ENCODE peak calls at places on chromosomes 5 and 9, in four cellular contexts. G, M, S and K are unnamed samples.

GRCh38 chr9:95075700-95076099 is 241.8 kb downstream of the FANCC start:
- DNase-seq in M (no peak), S (no peak), G (no peak), K (no peak)

GRCh38 chr9:134325813-134326753 is at the start of gene RXRA:
- DNase-seq in S (peak; percentile 94), G (peak; percentile 80), M (peak; percentile 77), K (no peak)

GRCh38 chr5:123752576-123752975 is 240.6 kb downstream of the CSNK1G3 start:
- DNase-seq in M (peak; percentile 70), G (peak; percentile 89), S (no peak), K (no peak)

GRCh38 chr9:116404228-116404627 is 250.6 kb downstream of the PAPPA start:
- DNase-seq in M (no peak), S (no peak), G (no peak), K (no peak)

GRCh38 chr5:170111088-170111796 is 5.5 kb downstream of the FOXI1 start:
- DNase-seq in S (no peak), G (no peak), M (no peak), K (no peak)

GRCh38 chr5:38417658-38418017 is 138.8 kb downstream of the LIFR start:
- DNase-seq in M (no peak), S (no peak), G (no peak), K (no peak)

GRCh38 chr5:151612689-151613427 is 21.7 kb upstream of the FAT2 start:
- DNase-seq in S (no peak), M (peak; percentile 100), G (peak; percentile 11), K (peak; percentile 87)

GRCh38 chr5:102886586-102886985 is 131.5 kb downstream of the PAM start:
- DNase-seq in M (no peak), S (no peak), G (peak; percentile 52), K (no peak)

GRCh38 chr5:1441166-1441865 is 3.9 kb downstream of the SLC6A3 start:
- DNase-seq in M (no peak), G (no peak), S (no peak), K (no peak)

GRCh38 chr5:179765400-179765799 is 28.4 kb upstream of the LTC4S start:
- DNase-seq in S (no peak), G (peak; percentile 85), M (peak; percentile 80), K (no peak)

GRCh38 chr9:107044872-107045271 is 181.9 kb downstream of the ZNF462 start:
- DNase-seq in S (no peak), M (no peak), G (no peak), K (no peak)

GRCh38 chr9:129609486-129610192 is 11.3 kb downstream of the C9orf50 start:
- DNase-seq in S (peak; percentile 71), G (no peak), M (no peak), K (no peak)

GRCh38 chr9:70060883-70061507 is 17.3 kb downstream of the MAMDC2 start:
- DNase-seq in M (no peak), G (no peak), S (no peak), K (no peak)

GRCh38 chr9:38417003-38417965 is 7.0 kb downstream of the IGFBPL1 start:
- DNase-seq in G (no peak), M (peak; percentile 17), S (peak; percentile 70), K (no peak)

DNA sequence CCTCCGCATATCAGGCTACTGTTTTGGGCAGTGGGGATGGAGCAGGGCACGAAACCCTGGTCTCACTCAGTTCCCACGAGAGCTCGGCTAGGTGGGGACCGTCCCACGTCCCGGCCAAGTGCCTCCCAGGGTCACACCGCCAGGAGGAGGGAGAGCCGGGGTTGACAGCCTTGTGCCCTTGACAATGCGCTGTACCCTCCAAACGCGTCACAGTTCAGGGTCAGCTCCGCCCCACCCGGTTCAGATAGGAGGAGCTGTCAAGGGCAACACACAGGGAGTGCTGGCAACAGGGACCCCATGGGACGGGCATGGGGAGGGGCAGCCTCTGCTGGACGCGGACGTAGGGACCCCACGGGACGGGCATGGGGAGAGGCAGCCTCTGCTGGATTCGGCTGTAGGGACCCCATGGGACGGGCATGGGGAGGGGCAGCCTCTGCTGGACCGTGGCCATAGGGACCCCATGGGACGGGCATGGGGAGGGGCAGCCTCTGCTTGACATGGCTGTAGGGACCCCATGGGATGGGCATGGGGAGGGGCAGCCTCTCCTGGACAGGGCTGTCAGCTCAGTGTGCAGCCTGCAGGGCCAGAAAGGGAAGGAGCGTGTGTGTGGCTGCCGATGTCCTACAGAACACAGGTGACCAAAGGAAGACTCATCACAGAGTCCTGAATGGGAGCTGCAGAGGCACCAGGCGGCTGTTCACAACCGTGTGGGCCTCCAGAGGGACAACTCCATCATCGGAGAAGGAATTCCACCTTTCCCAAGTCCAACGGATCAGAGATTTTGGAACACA is 29.4 kb downstream of the PNPLA7 start:
- DNase-seq in M (no peak), S (no peak), G (no peak), K (no peak)
- H2AFZ ChIP-seq in M (no peak overlapping the region), S (no peak overlapping the region), G (no peak overlapping the region), K (no peak overlapping the region)

DNA sequence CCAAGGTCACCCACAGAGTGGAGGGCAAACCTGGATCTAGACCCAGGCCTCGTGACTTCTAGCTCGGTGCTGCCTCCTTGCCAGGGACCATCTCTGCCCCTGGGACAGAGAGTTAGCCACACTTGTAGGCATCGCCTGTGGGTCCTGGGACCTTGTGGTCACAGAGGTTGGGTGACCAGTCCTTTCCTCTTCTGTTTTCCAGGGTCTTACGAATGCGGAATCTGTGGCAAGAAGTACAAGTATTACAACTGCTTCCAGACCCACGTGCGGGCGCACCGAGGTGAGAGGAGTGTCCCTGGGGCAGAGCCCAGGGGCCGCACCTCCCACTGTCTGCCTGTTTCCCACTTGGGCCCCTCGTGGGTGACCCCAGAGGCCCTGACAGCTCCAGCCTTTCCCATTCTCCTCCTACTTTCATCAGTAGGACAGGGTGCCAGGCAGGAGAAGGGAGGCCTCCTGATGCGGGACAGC is 76.3 kb downstream of the AMBP start:
- DNase-seq in M (no peak), S (no peak), G (no peak), K (no peak)
- H3K36me3 ChIP-seq in M (peaks cover 4% of the 10 kb centered on the region), S (no peaks in the 10 kb centered on the region), G (peaks cover 44% of the 10 kb centered on the region), K (peaks cover 1% of the 10 kb centered on the region)

DNA sequence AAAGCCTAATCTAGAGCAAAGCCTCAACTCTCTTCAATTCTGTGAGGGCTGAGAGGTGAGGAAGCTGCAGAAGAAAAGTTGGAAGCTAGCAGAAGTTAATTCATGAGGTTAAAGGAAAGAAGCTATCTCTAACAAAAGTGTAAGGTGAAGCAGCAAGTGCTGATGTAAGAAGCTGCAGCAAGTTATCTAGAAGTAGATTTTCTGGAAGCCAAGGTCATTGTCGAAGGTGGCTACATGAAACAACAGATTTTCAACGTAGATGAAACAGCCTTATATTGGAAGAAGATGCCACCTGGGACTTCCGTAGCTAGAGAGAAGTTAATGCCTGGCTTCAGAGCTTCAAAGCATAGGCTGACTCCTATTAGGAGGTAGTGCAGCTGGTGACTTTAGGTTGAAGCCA is 42.0 kb downstream of the SREK1 start:
- DNase-seq in S (no peak), M (no peak), G (no peak), K (no peak)
- H3K4me3 ChIP-seq in S (no peak overlapping the region), M (no peak overlapping the region), G (no peak overlapping the region), K (no peak overlapping the region)

DNA sequence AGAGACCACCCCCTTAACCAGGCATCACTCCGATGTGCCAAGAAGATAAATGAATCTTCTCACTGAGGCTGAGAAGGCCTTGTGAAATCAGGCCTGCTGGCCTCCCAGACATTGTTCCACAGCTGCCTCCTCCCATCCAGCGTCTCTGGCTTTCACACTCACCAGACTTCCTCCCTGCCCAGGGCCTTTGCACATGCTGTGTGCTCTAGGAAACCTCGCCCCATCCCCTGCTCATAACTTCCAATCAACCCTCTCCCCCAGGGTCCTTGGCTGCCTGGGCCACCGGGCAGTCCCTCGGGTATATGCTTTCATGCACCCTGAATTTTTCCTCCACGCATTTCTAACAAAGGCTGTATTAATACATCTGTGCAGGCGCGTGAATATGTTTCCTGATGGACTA is 58.4 kb downstream of the DUSP1 start:
- DNase-seq in M (no peak), G (no peak), S (no peak), K (no peak)
- H2AFZ ChIP-seq in M (no peak overlapping the region), G (no peak overlapping the region), S (no peak overlapping the region), K (no peak overlapping the region)

GRCh38 chr9:89357331-89358197 is 39.3 kb downstream of the SECISBP2 start:
- DNase-seq in G (no peak), S (no peak), M (no peak), K (no peak)
- H3K36me3 ChIP-seq in G (peaks cover 62% of the 10 kb centered on the region), S (peaks cover 2% of the 10 kb centered on the region), M (peaks cover 5% of the 10 kb centered on the region), K (peaks cover 34% of the 10 kb centered on the region)

DNA sequence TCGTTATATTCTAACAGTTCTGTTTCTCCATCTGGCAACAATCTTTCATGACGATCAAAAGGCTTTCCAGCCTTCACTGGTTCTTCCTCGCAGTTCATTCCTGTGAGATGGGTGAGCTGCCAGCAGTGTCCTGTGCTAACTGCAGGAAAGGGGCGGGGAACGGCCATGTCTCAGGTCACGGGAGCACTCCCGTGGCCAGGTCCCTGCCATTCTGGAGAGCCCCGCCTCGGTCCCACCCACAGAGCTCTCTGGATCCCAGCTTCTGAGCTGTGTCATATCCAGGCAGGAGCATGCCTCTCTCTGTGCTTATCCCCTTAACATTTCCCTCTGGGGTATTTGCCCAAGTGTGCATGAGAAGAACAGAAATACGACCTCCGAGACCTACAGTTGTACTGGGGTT is 297.8 kb upstream of the IRX2 start:
- DNase-seq in G (no peak), M (no peak), S (no peak), K (no peak)
- H3K4me3 ChIP-seq in G (no peak overlapping the region), M (no peak overlapping the region), S (no peak overlapping the region), K (no peak overlapping the region)

GRCh38 chr5:128083811-128084227 is 253 bp downstream of the SLC12A2 start:
- DNase-seq in S (no peak), M (no peak), G (peak; percentile 52), K (no peak)

GRCh38 chr5:128082551-128083032 is 974 bp upstream of the SLC12A2 start:
- DNase-seq in M (no peak), G (no peak), S (no peak), K (no peak)

GRCh38 chr5:128083033-128083810 is at the start of gene SLC12A2:
- DNase-seq in G (peak; percentile 96), M (peak; percentile 94), S (peak; percentile 96), K (peak; percentile 55)

GRCh38 chr5:128084228-128085167 is 932 bp downstream of the SLC12A2 start:
- DNase-seq in S (peak; percentile 57), G (peak; percentile 37), M (peak; percentile 70), K (no peak)

DNA sequence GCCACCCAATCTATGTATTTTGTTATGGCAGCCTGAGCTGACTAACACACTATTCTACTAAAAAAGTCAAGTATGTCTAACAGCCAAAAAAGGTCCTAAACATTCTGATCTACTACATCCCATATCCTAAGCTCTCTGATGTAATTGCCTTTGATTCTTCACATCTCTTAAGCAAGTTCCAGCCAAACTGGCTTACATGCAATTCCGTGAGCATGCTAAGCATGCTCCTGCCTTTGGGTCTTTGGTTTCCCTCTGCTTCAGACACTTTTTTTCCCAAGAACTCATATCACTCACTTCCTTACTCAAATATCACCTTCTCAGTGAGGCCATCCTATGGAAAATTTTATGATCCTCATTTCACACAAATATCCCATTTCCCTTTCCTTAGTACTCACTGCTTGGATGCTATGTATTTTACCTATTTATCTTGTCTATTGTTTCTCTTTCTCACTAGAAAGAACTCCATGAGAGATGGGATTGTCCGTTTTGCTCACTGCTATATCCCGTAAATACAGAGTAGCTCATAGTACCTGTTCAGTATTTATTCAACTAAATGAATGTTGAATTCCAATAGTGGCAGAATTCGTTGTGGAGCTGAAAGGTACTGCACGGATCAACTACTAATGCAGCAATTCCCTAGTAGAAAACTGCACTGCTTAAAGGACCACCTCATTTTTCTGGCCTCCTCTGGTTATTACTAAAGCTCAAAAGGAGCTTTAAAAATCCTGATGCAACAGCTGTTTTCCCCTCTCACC is 2.3 kb upstream of the SLC12A2 start:
- DNase-seq in S (peak; percentile 6), G (no peak), M (no peak), K (no peak)
- H2AFZ ChIP-seq in S (no peak overlapping the region), G (no peak overlapping the region), M (peak overlapping the region; percentile 78), K (peak overlapping the region; percentile 78)